ENCODE peak calls at places on chromosomes 2 and 18, in ten cellular contexts. C, D, F, L, E, T, X, U, P and Q are unnamed samples.
A peak's percentile ranks its signal among the peaks of the same experiment; 100 is the strongest.

GRCh38 chr2:57890993-57891688 is 155.5 kb upstream of the VRK2 start:
- DNase-seq in C (no peak), D (no peak), F (no peak), L (no peak), E (no peak), T (peak; percentile 29), X (no peak), U (no peak), P (peak; percentile 2), Q (no peak)

GRCh38 chr2:118013221-118013723 is 598 bp downstream of the CCDC93 start:
- DNase-seq in C (peak; percentile 55), D (peak; percentile 55), F (peak; percentile 88), L (peak; percentile 80), E (peak; percentile 14), T (peak; percentile 66), X (peak; percentile 41), U (no peak), P (no peak), Q (peak; percentile 46)

GRCh38 chr2:69168144-69168813 is 155.3 kb downstream of the ANTXR1 start:
- DNase-seq in C (no peak), D (no peak), F (no peak), L (no peak), E (no peak), T (no peak), X (no peak), U (no peak), P (peak; percentile 33), Q (no peak)

GRCh38 chr2:174683392-174683759 is 80.9 kb downstream of the CHRNA1 start:
- DNase-seq in C (no peak), D (peak; percentile 16), F (no peak), L (no peak), E (no peak), T (peak; percentile 69), X (no peak), U (peak; percentile 68), P (peak; percentile 52), Q (no peak)

GRCh38 chr2:163610817-163611556 is 124.8 kb downstream of the FIGN start:
- DNase-seq in C (no peak), D (no peak), F (no peak), L (no peak), E (peak; percentile 15), T (no peak), X (no peak), U (no peak), P (no peak), Q (no peak)

GRCh38 chr2:156565066-156565710 is 129.0 kb downstream of the GPD2 start:
- DNase-seq in C (no peak), D (no peak), F (no peak), L (no peak), E (no peak), T (peak; percentile 90), X (no peak), U (peak; percentile 89), P (peak; percentile 83), Q (no peak)

GRCh38 chr2:205321240-205321639 is 361.1 kb upstream of the NRP2 start:
- DNase-seq in C (no peak), D (no peak), F (no peak), L (no peak), E (no peak), T (peak; percentile 23), X (no peak), U (peak; percentile 49), P (peak; percentile 58), Q (no peak)

GRCh38 chr18:61825386-61825785 is 67.4 kb downstream of the RNF152 start:
- DNase-seq in C (no peak), D (no peak), F (no peak), L (no peak), E (no peak), T (peak; percentile 39), X (no peak), U (peak; percentile 13), P (peak; percentile 71), Q (no peak)

GRCh38 chr2:56709181-56709580 is 525.4 kb downstream of the CCDC85A start:
- DNase-seq in C (no peak), D (no peak), F (no peak), L (no peak), E (no peak), T (no peak), X (no peak), U (no peak), P (no peak), Q (no peak)

GRCh38 chr2:214881647-214882205 is 72.2 kb upstream of the BARD1 start:
- DNase-seq in C (no peak), D (no peak), F (no peak), L (no peak), E (peak; percentile 19), T (peak; percentile 23), X (no peak), U (peak; percentile 20), P (no peak), Q (no peak)

GRCh38 chr2:65383571-65384488 is 48.6 kb downstream of the SPRED2 start:
- DNase-seq in C (peak; percentile 43), D (no peak), F (no peak), L (no peak), E (peak; percentile 41), T (no peak), X (no peak), U (peak; percentile 30), P (peak; percentile 56), Q (no peak)

GRCh38 chr18:69947361-69948106 is at the start of gene CD226:
- DNase-seq in C (no peak), D (no peak), F (no peak), L (no peak), E (no peak), T (no peak), X (no peak), U (no peak), P (no peak), Q (no peak)
- H3K27ac ChIP-seq in C (peak within 1 kb of the TSS; percentile 20), D (no peak within 1 kb of the TSS), F (no peak within 1 kb of the TSS), L (peak within 1 kb of the TSS; percentile 60), E (no peak within 1 kb of the TSS), T (no peak within 1 kb of the TSS), X (no peak within 1 kb of the TSS), U (no peak within 1 kb of the TSS), P (no peak within 1 kb of the TSS), Q (no peak within 1 kb of the TSS)

DNA sequence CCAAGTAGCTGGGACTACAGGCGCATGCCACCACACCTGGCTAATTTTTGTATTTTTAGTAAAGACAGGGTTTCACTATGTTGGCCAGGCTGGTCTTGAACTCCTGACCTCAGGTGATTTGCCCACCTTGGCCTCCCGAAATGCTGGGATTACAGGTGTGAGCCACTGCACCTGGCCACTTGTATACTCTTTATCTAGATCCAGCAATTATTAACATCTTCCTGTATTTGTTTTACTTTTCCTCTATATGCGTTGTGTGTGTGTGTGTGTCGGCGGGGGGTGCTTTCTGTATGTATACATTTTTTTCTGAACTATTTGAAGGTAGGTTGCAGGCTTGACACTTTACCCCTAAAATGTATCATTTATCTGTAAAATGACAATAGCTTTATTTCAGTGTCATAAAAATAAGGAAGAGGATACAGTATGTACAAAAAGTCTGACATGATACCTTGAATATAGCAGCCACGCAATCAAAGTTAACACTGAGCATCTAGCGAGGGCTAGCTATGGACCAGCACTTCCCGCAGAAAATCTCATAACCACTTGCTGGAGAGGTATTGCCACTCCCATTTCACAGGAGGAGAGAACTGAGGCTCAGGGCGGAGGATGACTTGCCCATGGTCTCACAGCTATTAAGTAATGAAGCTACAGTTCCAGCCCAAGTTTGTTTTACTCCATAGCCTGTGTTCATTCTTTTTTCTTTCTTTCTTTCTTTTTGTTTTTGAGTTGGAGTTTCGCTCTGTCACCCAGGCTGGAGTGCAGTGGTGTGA is 251.3 kb downstream of the MYCN start:
- DNase-seq in C (no peak), D (no peak), F (no peak), L (no peak), E (no peak), T (no peak), X (no peak), U (no peak), P (no peak), Q (no peak)
- H3K27ac ChIP-seq in C (no peak overlapping the region), D (no peak overlapping the region), F (no peak overlapping the region), L (no peak overlapping the region), E (no peak overlapping the region), T (no peak overlapping the region), X (no peak overlapping the region), U (no peak overlapping the region), P (no peak overlapping the region), Q (no peak overlapping the region)

DNA sequence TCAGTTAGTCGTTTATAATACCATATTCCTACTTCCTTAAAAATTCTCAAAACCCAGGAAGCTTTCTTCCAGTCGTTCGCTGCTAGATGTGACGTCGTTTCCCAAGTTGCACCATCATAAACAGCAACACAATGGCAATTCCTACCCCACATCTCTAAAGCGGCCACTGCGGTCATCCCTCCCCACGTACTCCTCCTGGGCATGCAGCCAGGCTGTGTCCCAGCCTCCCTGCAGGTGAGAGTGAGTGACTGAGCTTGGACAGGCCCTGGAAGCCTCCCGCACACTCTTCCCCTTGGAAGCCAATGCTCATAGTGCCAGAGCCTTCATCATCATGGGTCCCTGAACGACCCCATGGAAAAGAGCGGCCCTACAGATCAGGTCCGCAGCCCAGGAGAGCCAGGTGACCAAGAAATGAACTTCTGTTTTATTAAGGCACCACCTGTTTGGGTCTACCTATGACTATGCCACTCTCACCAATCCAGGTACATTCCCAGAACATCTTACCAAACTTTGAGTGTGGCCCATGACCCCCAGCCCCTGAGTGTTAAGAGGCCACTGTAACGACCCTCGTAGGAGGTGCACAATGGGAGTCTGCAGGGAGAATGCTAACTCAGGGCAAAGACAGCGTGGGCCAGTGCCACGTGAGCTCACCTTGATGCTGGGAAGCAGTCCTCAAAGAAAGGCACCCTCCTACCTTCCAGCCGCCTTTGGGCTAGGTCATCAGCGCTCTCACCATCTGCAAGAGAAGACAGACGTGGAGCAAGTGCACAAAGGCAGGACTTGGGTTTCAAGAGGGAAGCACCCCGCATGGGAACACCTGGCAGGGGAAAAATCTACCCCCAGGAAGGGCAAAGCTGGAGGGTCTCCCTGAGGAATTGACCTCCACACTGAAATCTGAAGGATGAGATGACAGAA is 74.7 kb upstream of the RAB6C start:
- DNase-seq in C (peak; percentile 17), D (no peak), F (no peak), L (no peak), E (no peak), T (no peak), X (no peak), U (no peak), P (no peak), Q (no peak)
- H3K27ac ChIP-seq in C (no peak overlapping the region), D (no peak overlapping the region), F (no peak overlapping the region), L (no peak overlapping the region), E (no peak overlapping the region), T (no peak overlapping the region), X (no peak overlapping the region), U (no peak overlapping the region), P (no peak overlapping the region), Q (no peak overlapping the region)

DNA sequence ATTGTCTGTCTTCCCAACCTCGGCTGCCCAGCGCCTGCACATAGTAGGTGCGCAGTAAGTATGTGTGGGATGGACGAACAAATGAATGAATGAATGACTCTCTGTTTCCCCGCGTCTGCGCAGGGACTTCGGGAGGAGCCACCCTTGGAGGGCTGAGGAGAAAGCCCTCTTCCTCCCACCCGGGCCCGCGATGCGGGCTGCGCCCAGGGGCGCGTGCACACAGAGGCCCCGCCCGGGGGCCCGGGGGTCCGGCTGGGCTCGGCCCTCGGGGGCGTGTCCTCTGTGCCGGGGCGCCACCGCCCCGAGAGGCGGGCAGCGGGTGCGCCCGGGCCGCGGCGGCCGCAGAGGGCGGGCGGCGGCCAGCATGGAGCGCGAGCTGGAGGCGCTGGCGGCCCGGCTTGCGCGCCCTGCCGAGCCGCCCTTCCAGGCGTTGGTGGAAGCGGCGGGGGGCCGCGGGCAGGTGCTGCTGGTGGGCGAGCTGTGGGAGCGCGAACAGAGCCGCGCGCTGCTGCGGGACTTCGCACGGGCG is at the start of gene C2orf72:
- DNase-seq in C (no peak), D (no peak), F (no peak), L (peak; percentile 69), E (no peak), T (peak; percentile 36), X (no peak), U (peak; percentile 6), P (no peak), Q (no peak)
- H3K27ac ChIP-seq in C (peak within 1 kb of the TSS; percentile 58), D (no peak within 1 kb of the TSS), F (no peak within 1 kb of the TSS), L (no peak within 1 kb of the TSS), E (no peak within 1 kb of the TSS), T (no peak within 1 kb of the TSS), X (no peak within 1 kb of the TSS), U (no peak within 1 kb of the TSS), P (no peak within 1 kb of the TSS), Q (no peak within 1 kb of the TSS)

GRCh38 chr18:79680891-79681339 is 1.3 kb downstream of the CTDP1 start:
- DNase-seq in C (no peak), D (no peak), F (peak; percentile 78), L (no peak), E (no peak), T (no peak), X (no peak), U (no peak), P (no peak), Q (no peak)
- H3K27ac ChIP-seq in C (peak overlapping the region; percentile 100), D (peak overlapping the region; percentile 95), F (no peak overlapping the region), L (peak overlapping the region; percentile 98), E (peak overlapping the region; percentile 99), T (peak overlapping the region; percentile 88), X (peak overlapping the region; percentile 94), U (no peak overlapping the region), P (peak overlapping the region; percentile 8), Q (no peak overlapping the region)